ENCODE peak calls at places on chromosome 20, in nine cellular contexts. O is ACHN, E is GM23248, M is GM06990, I is HS-27A, J is posterior vena cava, U is NCI-H1694 treated with DMSO at 0.1 percent for 48 hours, A is uterus, Q is left cardiac atrium. L is an unnamed sample.

GRCh38 chr20:19715986-19716385 is 42.1 kb upstream of the RIN2 start:
- DNase-seq in O (no peak), E (no peak), M (no peak), I (no peak), J (no peak), U (no peak), A (no peak), Q (no peak), L (no peak)

GRCh38 chr20:41649489-41649888 is 31.3 kb upstream of the CHD6 start:
- DNase-seq in O (no peak), E (no peak), M (no peak), I (no peak), J (no peak), U (no peak), A (no peak), Q (no peak), L (no peak)

GRCh38 chr20:60362531-60362930 is 404.3 kb downstream of the CDH26 start:
- DNase-seq in O (no peak), E (no peak), M (no peak), I (no peak), J (no peak), U (no peak), A (no peak), Q (no peak), L (no peak)

GRCh38 chr20:43191946-43192847 is 2.5 kb upstream of the PTPRT start:
- DNase-seq in O (peak; percentile 26), E (peak; percentile 35), M (no peak), I (no peak), J (no peak), U (no peak), A (no peak), Q (no peak), L (no peak)

GRCh38 chr20:31666258-31667042 is 28.7 kb downstream of the COX4I2 start:
- DNase-seq in O (no peak), E (no peak), M (no peak), I (no peak), J (no peak), U (no peak), A (no peak), Q (peak; percentile 42), L (no peak)

GRCh38 chr20:45338121-45339030 is 9.8 kb downstream of the SDC4 start:
- DNase-seq in O (no peak), E (peak; percentile 54), M (no peak), I (no peak), J (peak; percentile 57), U (no peak), A (no peak), Q (no peak), L (no peak)

GRCh38 chr20:4472906-4473305 is 248.8 kb upstream of the PRND start:
- DNase-seq in O (no peak), E (peak; percentile 60), M (no peak), I (no peak), J (no peak), U (no peak), A (no peak), Q (no peak), L (no peak)

GRCh38 chr20:32634041-32634805 is 39.5 kb downstream of the C20orf203 start:
- DNase-seq in O (no peak), E (peak; percentile 22), M (no peak), I (no peak), J (no peak), U (no peak), A (no peak), Q (no peak), L (no peak)

GRCh38 chr20:61510778-61511330 is 258.8 kb downstream of the CDH4 start:
- DNase-seq in O (no peak), E (no peak), M (no peak), I (no peak), J (peak; percentile 30), U (no peak), A (no peak), Q (no peak), L (no peak)

GRCh38 chr20:64255361-64256281 is at the start of gene PCMTD2:
- DNase-seq in O (peak; percentile 81), E (peak; percentile 90), M (peak; percentile 87), I (peak; percentile 22), J (peak; percentile 94), U (peak; percentile 53), A (peak; percentile 86), Q (peak; percentile 89), L (peak; percentile 95)

GRCh38 chr20:15069355-15069754 is 731.9 kb upstream of the FLRT3 start:
- DNase-seq in O (no peak), E (no peak), M (no peak), I (no peak), J (no peak), U (no peak), A (no peak), Q (no peak), L (no peak)

GRCh38 chr20:45919951-45920794 is 8.2 kb upstream of the PLTP start:
- DNase-seq in O (no peak), E (no peak), M (no peak), I (no peak), J (no peak), U (no peak), A (peak; percentile 52), Q (peak; percentile 46), L (no peak)

GRCh38 chr20:48921883-48922867 is 664 bp downstream of the ARFGEF2 start:
- DNase-seq in O (peak; percentile 58), E (peak; percentile 77), M (no peak), I (no peak), J (peak; percentile 86), U (no peak), A (no peak), Q (peak; percentile 58), L (no peak)

GRCh38 chr20:16821211-16822089 is 73.3 kb downstream of the OTOR start:
- DNase-seq in O (peak; percentile 85), E (peak; percentile 67), M (peak; percentile 19), I (no peak), J (no peak), U (peak; percentile 25), A (no peak), Q (no peak), L (no peak)

GRCh38 chr20:63937596-63937995 is 18.6 kb downstream of the UCKL1 start:
- DNase-seq in O (no peak), E (peak; percentile 23), M (no peak), I (no peak), J (no peak), U (no peak), A (no peak), Q (no peak), L (no peak)

GRCh38 chr20:43304598-43304997 is 114.9 kb upstream of the PTPRT start:
- DNase-seq in O (no peak), E (no peak), M (no peak), I (no peak), J (no peak), U (no peak), A (no peak), Q (no peak), L (no peak)